ENCODE peak calls at places on chromosomes 7 and 10, in five cellular contexts. P is sigmoid colon, Q is stomach, D is K562, E is upper lobe of left lung. X is an unnamed sample. For H3K9me3, the result is how much of the 10 kb centered on the place peaks cover.

GRCh38 chr7:151025924-151026671 is 1.8 kb upstream of the ATG9B start:
- DNase-seq in P (no peak), D (no peak), Q (no peak), E (no peak), X (no peak)

GRCh38 chr10:109773818-109774440 is 149.4 kb downstream of the XPNPEP1 start:
- DNase-seq in Q (no peak), P (no peak), E (no peak), D (peak), X (no peak)

GRCh38 chr10:73905256-73906018 is 5.5 kb upstream of the PLAU start:
- DNase-seq in P (no peak), E (no peak), D (no peak), Q (no peak), X (no peak)

GRCh38 chr10:122494833-122495232 is 33.5 kb downstream of the HTRA1 start:
- DNase-seq in Q (no peak), D (no peak), E (no peak), P (no peak), X (no peak)

GRCh38 chr7:105654994-105655900 is 74.0 kb upstream of the EFCAB10 start:
- DNase-seq in D (no peak), E (peak), Q (peak), P (peak), X (peak)

GRCh38 chr10:17607603-17608332 is 9.4 kb downstream of the HACD1 start:
- DNase-seq in P (no peak), D (peak), Q (no peak), E (no peak), X (no peak)

GRCh38 chr7:4209966-4210365 is 472.1 kb upstream of the FOXK1 start:
- DNase-seq in Q (no peak), E (no peak), D (no peak), P (no peak), X (no peak)

GRCh38 chr10:95245425-95246055 is 45.3 kb downstream of the PDLIM1 start:
- DNase-seq in E (no peak), Q (no peak), D (no peak), P (no peak), X (no peak)

GRCh38 chr10:110535958-110536891 is 31.3 kb upstream of the SMC3 start:
- DNase-seq in P (no peak), D (no peak), E (peak), Q (peak), X (no peak)

GRCh38 chr7:27677912-27678612 is 15.4 kb upstream of the HIBADH start:
- DNase-seq in Q (no peak), P (no peak), D (peak), E (no peak), X (no peak)
- TF ChIP-seq EP300 in Q (no peak), P (no peak), D (no peak), E (no peak), X (no peak)

DNA sequence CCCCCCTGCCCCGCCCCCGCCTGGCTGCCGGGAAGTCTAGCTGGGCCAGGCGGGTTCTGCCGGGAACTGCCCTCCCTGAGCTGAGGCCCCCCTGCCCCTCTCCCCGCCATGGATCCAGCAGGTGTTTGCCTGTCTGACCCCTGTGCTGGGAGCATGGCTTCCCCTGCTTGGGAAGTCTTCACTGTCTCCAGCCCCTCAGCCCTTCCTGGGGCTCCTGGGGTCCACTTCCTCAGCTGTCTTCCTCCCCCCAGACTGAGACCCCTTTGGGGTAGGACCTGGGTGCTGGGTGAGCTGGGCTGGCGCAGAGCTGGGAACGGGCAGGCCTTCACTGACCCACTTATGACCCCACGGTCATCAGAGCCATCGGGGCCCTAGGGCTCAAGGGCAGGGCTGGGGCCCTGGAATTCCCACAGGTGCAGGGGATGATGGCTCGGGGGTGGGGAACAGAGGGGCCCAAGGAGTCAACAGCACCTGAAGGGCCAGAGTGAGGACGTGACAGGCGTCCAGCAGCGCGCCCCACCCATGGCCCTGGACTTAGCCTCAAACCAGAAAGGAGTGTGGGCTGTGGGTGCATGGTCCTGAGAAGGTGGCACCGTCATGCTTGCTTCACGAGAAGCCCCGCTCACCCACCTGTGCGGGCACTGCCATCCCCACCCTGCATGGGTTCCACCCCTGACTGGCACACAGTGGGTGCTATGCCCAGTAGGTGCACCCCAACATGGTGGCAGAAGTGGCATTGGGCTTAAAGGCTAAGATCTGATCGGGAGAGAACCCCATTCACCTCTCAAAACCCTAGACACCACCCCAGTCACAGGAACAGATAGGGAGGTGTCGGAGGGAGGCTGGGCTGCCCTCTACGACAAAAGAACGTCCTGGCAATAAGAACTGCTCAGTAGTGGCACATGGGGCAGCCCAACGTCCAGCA is 16.2 kb upstream of the TNRC18 start:
- DNase-seq in E (no peak), P (no peak), D (no peak), Q (no peak), X (no peak)
- H3K27ac ChIP-seq in E (no peak), P (no peak), D (no peak), Q (no peak), X (no peak)

DNA sequence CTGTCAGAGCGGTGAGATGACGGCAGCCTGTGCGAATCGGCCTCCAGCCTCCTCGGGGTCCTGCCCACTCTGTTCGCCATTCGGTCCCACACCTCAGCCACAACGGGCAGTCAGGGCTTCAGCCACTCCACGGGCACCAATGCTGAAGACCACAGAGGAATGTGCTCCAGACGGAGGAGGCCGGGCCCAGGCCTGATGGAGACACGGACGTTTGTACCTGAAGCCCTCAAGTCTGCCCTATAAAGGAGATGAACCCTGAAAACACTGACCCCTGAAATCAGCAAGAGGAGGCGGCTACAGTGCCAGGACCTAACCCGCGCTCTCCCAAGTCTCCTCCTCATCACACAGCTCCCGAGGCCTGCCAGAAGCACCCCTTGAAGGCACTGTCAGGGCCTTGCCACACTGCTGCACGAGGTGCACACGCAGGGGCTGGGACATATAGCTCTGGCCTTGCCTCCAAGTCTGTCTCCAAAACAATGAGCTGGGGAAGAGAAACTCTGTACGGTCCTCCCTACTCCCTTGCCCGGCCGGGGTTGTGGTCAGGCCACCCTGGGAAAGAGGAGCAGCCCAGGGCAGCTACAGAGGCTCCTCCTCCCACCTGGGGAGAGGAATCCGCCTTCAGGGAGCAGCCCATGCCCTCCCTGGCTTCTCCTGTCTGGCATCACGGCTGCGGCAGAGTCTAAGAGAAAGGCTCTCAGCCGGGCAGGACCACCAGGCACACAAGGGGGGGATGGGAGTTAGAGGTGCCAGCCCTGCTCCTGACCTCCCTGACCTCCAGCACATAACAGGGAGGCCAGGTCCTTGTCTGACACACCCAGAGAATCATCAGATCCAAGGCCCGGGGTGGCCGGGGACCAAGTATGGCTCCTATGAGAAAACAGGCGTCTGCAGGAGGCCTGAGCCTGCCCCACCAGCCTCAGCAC is 310.1 kb downstream of the PTPRN2 start:
- DNase-seq in E (peak), P (peak), D (no peak), Q (no peak), X (no peak)
- H3K9me3 ChIP-seq in E (under half), P (under half), D (under half), Q (under half), X (under half)

GRCh38 chr7:130901209-130901783 is 167.3 kb upstream of the KLF14 start:
- DNase-seq in Q (peak), P (peak), E (peak), D (no peak), X (peak)

GRCh38 chr7:130897515-130898419 is 163.8 kb upstream of the KLF14 start:
- DNase-seq in E (no peak), Q (no peak), D (no peak), P (no peak), X (no peak)

GRCh38 chr7:130900471-130901076 is 166.6 kb upstream of the KLF14 start:
- DNase-seq in Q (no peak), E (no peak), D (no peak), P (no peak), X (no peak)

GRCh38 chr7:130899071-130899451 is 165.1 kb upstream of the KLF14 start:
- DNase-seq in P (no peak), E (no peak), Q (no peak), D (no peak), X (no peak)

GRCh38 chr7:130899638-130900401 is 165.8 kb upstream of the KLF14 start:
- DNase-seq in D (no peak), E (peak), Q (peak), P (no peak), X (no peak)
- TF ChIP-seq EP300 in D (no peak), E (no peak), Q (no peak), P (no peak), X (no peak)

GRCh38 chr10:4662576-4663161 is 163.3 kb upstream of the AKR1E2 start:
- DNase-seq in E (no peak), D (no peak), Q (no peak), P (peak), X (peak)
- H3K27ac ChIP-seq in E (peak), D (peak), Q (peak), P (peak), X (no peak)

DNA sequence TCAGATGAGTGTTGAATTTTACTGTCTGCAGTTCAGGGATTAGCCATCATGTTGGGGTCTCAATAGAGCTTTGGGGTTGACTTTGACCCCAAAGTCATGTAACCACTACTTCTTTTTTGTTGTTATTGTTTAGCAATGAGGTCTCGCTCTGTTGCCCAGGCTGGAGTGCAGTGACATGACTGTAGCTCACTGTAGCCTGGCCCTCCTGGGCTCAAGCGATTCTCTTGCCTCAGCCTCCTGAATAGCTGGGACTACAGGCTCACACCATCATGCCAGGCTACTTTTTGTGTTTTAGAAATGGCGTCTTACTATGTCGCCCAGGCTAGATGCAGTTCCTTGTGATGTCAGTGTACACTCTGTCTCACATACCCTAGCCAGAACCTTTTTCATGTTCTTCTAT is 598.4 kb downstream of the LRMDA start:
- DNase-seq in Q (no peak), P (no peak), E (no peak), D (no peak), X (no peak)
- H3K9me3 ChIP-seq in Q (under half), P (under half), E (under half), D (under half), X (under half)